ENCODE peak calls at places on chromosomes 6 and 20, in six cellular contexts. W is ovary, A is K562, E is tibial nerve, D is H1, Z is sigmoid colon. M is an unnamed sample.

GRCh38 chr20:38905375-38905774 is 20.8 kb upstream of the FAM83D start:
- DNase-seq in W (no peak), A (no peak), E (no peak), D (no peak), Z (no peak), M (no peak)

GRCh38 chr6:30914854-30915590 is 984 bp downstream of the VARS2 start:
- DNase-seq in W (peak; percentile 47), A (peak; percentile 70), E (no peak), D (no peak), Z (no peak), M (no peak)

GRCh38 chr6:105097288-105097687 is 82.5 kb downstream of the POPDC3 start:
- DNase-seq in W (no peak), A (no peak), E (no peak), D (no peak), Z (no peak), M (peak; percentile 66)

GRCh38 chr6:34964564-34964963 is 75.5 kb downstream of the ANKS1A start:
- DNase-seq in W (no peak), A (no peak), E (no peak), D (no peak), Z (no peak), M (no peak)

GRCh38 chr6:73739097-73739496 is 43.1 kb downstream of the CD109 start:
- DNase-seq in W (no peak), A (peak; percentile 45), E (no peak), D (no peak), Z (no peak), M (no peak)

GRCh38 chr6:130307752-130308361 is 58.0 kb upstream of the TMEM200A start:
- DNase-seq in W (no peak), A (no peak), E (no peak), D (no peak), Z (no peak), M (no peak)

GRCh38 chr6:16544521-16544920 is 216.7 kb downstream of the ATXN1 start:
- DNase-seq in W (no peak), A (no peak), E (no peak), D (no peak), Z (no peak), M (no peak)

GRCh38 chr6:22699046-22699639 is 129.8 kb downstream of the HDGFL1 start:
- DNase-seq in W (no peak), A (no peak), E (no peak), D (no peak), Z (no peak), M (no peak)

GRCh38 chr6:84253380-84253779 is 25.9 kb upstream of the CEP162 start:
- DNase-seq in W (no peak), A (no peak), E (no peak), D (no peak), Z (no peak), M (no peak)

GRCh38 chr6:132354517-132355167 is 46.6 kb downstream of the MOXD1 start:
- DNase-seq in W (no peak), A (no peak), E (no peak), D (no peak), Z (no peak), M (peak; percentile 44)

GRCh38 chr6:34697904-34698557 is 1.5 kb upstream of the ILRUN start:
- DNase-seq in W (no peak), A (no peak), E (no peak), D (no peak), Z (no peak), M (no peak)

GRCh38 chr6:77292564-77293546 is 170.4 kb downstream of the HTR1B start:
- DNase-seq in W (no peak), A (no peak), E (no peak), D (no peak), Z (no peak), M (no peak)

DNA sequence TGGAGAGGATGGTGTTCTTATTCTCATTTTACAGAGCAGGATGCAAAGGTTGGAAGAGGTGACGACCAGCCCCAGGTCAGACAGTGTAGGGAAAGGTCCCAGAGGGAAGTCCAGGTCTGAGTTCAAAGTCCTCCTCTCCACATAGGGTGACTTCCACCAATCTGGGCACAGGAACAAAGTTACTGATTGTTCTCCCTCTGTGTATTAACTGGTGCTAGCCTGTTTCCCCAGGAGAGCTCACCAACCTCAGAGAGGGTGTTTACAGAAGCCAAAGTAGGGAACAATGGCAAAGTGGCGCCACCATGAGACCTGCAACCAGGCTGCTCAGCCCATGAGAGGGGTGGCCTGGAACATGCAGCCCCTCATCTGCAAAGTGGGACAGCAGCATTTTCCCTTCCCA is 16.8 kb upstream of the SIRPB1 start:
- DNase-seq in W (no peak), A (no peak), E (no peak), D (no peak), Z (no peak), M (no peak)
- TF ChIP-seq EP300 in W (no peak), A (no peak), E (no peak), D (no peak), Z (no peak), M (no peak)

DNA sequence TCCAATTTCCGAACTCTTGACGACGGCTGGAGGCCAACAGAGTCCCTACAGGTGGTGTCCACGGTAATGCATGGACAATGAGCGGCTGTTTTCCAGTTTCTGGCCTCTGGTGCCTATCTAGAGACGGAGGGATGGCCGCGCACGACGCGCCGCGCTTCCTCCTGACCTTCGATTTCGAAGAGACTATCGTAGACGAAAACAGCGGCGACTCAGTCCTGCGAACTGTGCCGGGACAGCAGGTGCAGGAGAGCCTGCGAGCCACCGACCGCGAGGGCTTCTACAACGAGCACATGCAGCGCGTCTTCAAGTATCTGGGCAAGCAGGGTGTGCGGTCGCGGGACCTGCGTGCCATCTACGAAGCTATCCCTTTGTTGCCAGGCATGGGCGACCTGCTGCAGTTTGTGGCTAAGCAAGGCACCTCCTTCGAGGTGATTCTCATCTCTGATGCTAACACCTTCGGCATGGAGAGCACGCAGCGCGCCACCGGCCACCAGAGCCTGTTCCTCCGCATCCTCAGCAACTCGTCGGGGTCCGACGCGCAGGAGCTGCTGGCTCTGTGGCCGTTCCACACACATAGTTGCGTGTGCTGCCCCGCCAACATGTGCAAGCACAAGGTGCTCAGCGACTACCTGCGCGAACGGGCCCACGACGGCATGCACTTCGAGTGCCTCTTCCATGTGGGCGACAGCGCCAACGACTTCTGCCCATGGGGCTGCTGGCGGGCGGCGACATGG is 169.4 kb downstream of the CDK19 start:
- DNase-seq in W (no peak), A (no peak), E (no peak), D (no peak), Z (no peak), M (no peak)
- TF ChIP-seq EP300 in W (no peak), A (no peak), E (no peak), D (no peak), Z (no peak), M (no peak)

GRCh38 chr6:161395832-161396231 is 122.0 kb upstream of the AGPAT4 start:
- DNase-seq in W (no peak), A (no peak), E (no peak), D (no peak), Z (no peak), M (no peak)

GRCh38 chr6:161393839-161394364 is 120.0 kb upstream of the AGPAT4 start:
- DNase-seq in W (no peak), A (peak; percentile 73), E (no peak), D (no peak), Z (no peak), M (no peak)

GRCh38 chr6:161394437-161394836 is 120.6 kb upstream of the AGPAT4 start:
- DNase-seq in W (no peak), A (no peak), E (no peak), D (no peak), Z (no peak), M (no peak)

GRCh38 chr6:161396539-161396938 is 122.7 kb upstream of the AGPAT4 start:
- DNase-seq in W (no peak), A (no peak), E (no peak), D (no peak), Z (no peak), M (no peak)

GRCh38 chr6:161393292-161393691 is 119.4 kb upstream of the AGPAT4 start:
- DNase-seq in W (no peak), A (no peak), E (no peak), D (no peak), Z (no peak), M (no peak)
- TF ChIP-seq EP300 in W (no peak), A (no peak), E (no peak), D (no peak), Z (no peak), M (no peak)

GRCh38 chr6:109296971-109297372 is 85.3 kb downstream of the CD164 start:
- DNase-seq in W (no peak), A (peak; percentile 57), E (no peak), D (no peak), Z (no peak), M (no peak)

GRCh38 chr6:109295109-109295765 is 87.0 kb downstream of the CD164 start:
- DNase-seq in W (no peak), A (no peak), E (no peak), D (no peak), Z (no peak), M (no peak)

GRCh38 chr6:109295766-109296156 is 86.5 kb downstream of the CD164 start:
- DNase-seq in W (no peak), A (no peak), E (no peak), D (no peak), Z (no peak), M (no peak)

GRCh38 chr6:109297719-109298118 is 84.5 kb downstream of the CD164 start:
- DNase-seq in W (no peak), A (no peak), E (no peak), D (no peak), Z (no peak), M (no peak)

DNA sequence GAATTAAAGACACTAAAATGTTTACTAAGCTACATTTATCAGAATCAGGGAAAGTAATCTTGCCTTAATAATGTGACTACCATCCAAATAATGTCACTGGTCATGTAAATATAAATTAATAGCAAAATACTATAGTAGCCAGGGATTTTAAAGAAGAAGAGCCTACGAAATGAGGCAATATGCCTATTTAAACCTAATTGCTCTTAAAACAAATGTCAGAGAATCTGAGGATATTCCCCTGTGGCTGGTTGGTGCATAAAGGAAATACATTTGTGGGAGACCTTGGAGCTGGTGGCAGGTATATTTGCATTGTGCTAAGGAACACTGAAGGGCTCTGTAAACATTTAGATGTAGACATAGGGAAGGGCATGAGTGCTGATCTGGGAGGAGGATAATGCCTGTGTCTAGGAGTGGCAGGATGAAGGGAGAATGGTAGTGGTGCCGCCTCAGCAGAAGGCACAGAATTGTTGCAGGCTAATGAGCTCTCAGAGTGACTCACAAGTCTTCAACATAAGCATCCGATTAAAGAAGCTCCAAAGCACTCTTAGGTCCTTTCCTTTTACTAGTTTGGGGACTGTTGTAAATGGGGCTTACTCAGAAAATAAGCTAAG is 85.9 kb downstream of the CD164 start:
- DNase-seq in W (no peak), A (no peak), E (no peak), D (no peak), Z (no peak), M (peak; percentile 39)
- TF ChIP-seq EP300 in W (no peak), A (no peak), E (no peak), D (no peak), Z (no peak), M (no peak)

GRCh38 chr20:42855896-42856295 is 333.8 kb downstream of the PTPRT start:
- DNase-seq in W (no peak), A (no peak), E (no peak), D (no peak), Z (no peak), M (no peak)

GRCh38 chr20:42852691-42853090 is 337.0 kb downstream of the PTPRT start:
- DNase-seq in W (no peak), A (no peak), E (no peak), D (no peak), Z (no peak), M (no peak)

GRCh38 chr20:42857446-42857845 is 332.3 kb downstream of the PTPRT start:
- DNase-seq in W (no peak), A (no peak), E (no peak), D (no peak), Z (no peak), M (no peak)
- TF ChIP-seq EP300 in W (no peak), A (no peak), E (no peak), D (no peak), Z (no peak), M (no peak)

M was measured in stomach.